ENCODE peak calls at places on chromosomes 6 and 20, in nine cellular contexts. One of them, this sample, is unnamed.

GRCh38 chr20:57589123-57589727 is 28.3 kb downstream of the PCK1 start:
- DNase-seq in RWPE1: no peak
- DNase-seq in endothelial cell: no peak
- DNase-seq in stomach: no peak
- DNase-seq in omental fat pad: no peak
- DNase-seq in HFFc6: no peak
- DNase-seq in H9: no peak
- DNase-seq in CD4-positive, alpha-beta T cell: no peak
- DNase-seq in prostate gland: no peak
- DNase-seq in this sample: no peak

GRCh38 chr6:14294270-14294951 is 176.8 kb downstream of the CD83 start:
- DNase-seq in RWPE1: no peak
- DNase-seq in omental fat pad: no peak
- DNase-seq in prostate gland: no peak
- DNase-seq in endothelial cell: no peak
- DNase-seq in CD4-positive, alpha-beta T cell: no peak
- DNase-seq in H9: no peak
- DNase-seq in stomach: no peak
- DNase-seq in HFFc6: no peak
- DNase-seq in this sample: no peak

GRCh38 chr20:15491564-15491963 is 1081.7 kb downstream of the KIF16B start:
- DNase-seq in RWPE1: no peak
- DNase-seq in omental fat pad: no peak
- DNase-seq in stomach: peak
- DNase-seq in endothelial cell: peak
- DNase-seq in CD4-positive, alpha-beta T cell: no peak
- DNase-seq in H9: peak
- DNase-seq in HFFc6: no peak
- DNase-seq in prostate gland: no peak
- DNase-seq in this sample: peak

GRCh38 chr6:20943036-20943627 is 408.9 kb downstream of the CDKAL1 start:
- DNase-seq in CD4-positive, alpha-beta T cell: no peak
- DNase-seq in endothelial cell: no peak
- DNase-seq in HFFc6: no peak
- DNase-seq in RWPE1: no peak
- DNase-seq in prostate gland: no peak
- DNase-seq in stomach: no peak
- DNase-seq in H9: no peak
- DNase-seq in omental fat pad: no peak
- DNase-seq in this sample: no peak

GRCh38 chr6:75531174-75531573 is 37.6 kb upstream of the FILIP1 start:
- DNase-seq in endothelial cell: no peak
- DNase-seq in stomach: no peak
- DNase-seq in RWPE1: no peak
- DNase-seq in omental fat pad: no peak
- DNase-seq in CD4-positive, alpha-beta T cell: no peak
- DNase-seq in HFFc6: no peak
- DNase-seq in H9: no peak
- DNase-seq in prostate gland: no peak
- DNase-seq in this sample: no peak

GRCh38 chr20:62624325-62624690 is 18.0 kb upstream of the SLCO4A1 start:
- DNase-seq in omental fat pad: no peak
- DNase-seq in endothelial cell: no peak
- DNase-seq in stomach: peak
- DNase-seq in RWPE1: no peak
- DNase-seq in H9: no peak
- DNase-seq in HFFc6: no peak
- DNase-seq in prostate gland: no peak
- DNase-seq in CD4-positive, alpha-beta T cell: no peak
- DNase-seq in this sample: no peak

GRCh38 chr20:33370296-33370695 is 31.0 kb downstream of the CDK5RAP1 start:
- DNase-seq in RWPE1: no peak
- DNase-seq in omental fat pad: no peak
- DNase-seq in CD4-positive, alpha-beta T cell: peak
- DNase-seq in H9: no peak
- DNase-seq in HFFc6: no peak
- DNase-seq in prostate gland: no peak
- DNase-seq in stomach: peak
- DNase-seq in endothelial cell: no peak
- DNase-seq in this sample: peak

GRCh38 chr6:14354919-14355572 is 237.5 kb downstream of the CD83 start:
- DNase-seq in RWPE1: peak
- DNase-seq in endothelial cell: no peak
- DNase-seq in H9: no peak
- DNase-seq in stomach: peak
- DNase-seq in prostate gland: peak
- DNase-seq in HFFc6: peak
- DNase-seq in omental fat pad: no peak
- DNase-seq in CD4-positive, alpha-beta T cell: no peak
- DNase-seq in this sample: peak

GRCh38 chr6:99821164-99821563 is 172.9 kb downstream of the MCHR2 start:
- DNase-seq in H9: no peak
- DNase-seq in omental fat pad: no peak
- DNase-seq in RWPE1: no peak
- DNase-seq in endothelial cell: no peak
- DNase-seq in prostate gland: no peak
- DNase-seq in stomach: no peak
- DNase-seq in HFFc6: no peak
- DNase-seq in CD4-positive, alpha-beta T cell: no peak
- DNase-seq in this sample: peak

GRCh38 chr6:99818161-99818560 is 175.9 kb downstream of the MCHR2 start:
- DNase-seq in stomach: no peak
- DNase-seq in omental fat pad: no peak
- DNase-seq in CD4-positive, alpha-beta T cell: no peak
- DNase-seq in H9: no peak
- DNase-seq in prostate gland: no peak
- DNase-seq in endothelial cell: no peak
- DNase-seq in RWPE1: no peak
- DNase-seq in HFFc6: no peak
- DNase-seq in this sample: no peak

GRCh38 chr6:99819853-99820252 is 174.2 kb downstream of the MCHR2 start:
- DNase-seq in omental fat pad: no peak
- DNase-seq in RWPE1: no peak
- DNase-seq in CD4-positive, alpha-beta T cell: no peak
- DNase-seq in endothelial cell: no peak
- DNase-seq in HFFc6: no peak
- DNase-seq in prostate gland: no peak
- DNase-seq in H9: no peak
- DNase-seq in stomach: no peak
- DNase-seq in this sample: no peak

DNA sequence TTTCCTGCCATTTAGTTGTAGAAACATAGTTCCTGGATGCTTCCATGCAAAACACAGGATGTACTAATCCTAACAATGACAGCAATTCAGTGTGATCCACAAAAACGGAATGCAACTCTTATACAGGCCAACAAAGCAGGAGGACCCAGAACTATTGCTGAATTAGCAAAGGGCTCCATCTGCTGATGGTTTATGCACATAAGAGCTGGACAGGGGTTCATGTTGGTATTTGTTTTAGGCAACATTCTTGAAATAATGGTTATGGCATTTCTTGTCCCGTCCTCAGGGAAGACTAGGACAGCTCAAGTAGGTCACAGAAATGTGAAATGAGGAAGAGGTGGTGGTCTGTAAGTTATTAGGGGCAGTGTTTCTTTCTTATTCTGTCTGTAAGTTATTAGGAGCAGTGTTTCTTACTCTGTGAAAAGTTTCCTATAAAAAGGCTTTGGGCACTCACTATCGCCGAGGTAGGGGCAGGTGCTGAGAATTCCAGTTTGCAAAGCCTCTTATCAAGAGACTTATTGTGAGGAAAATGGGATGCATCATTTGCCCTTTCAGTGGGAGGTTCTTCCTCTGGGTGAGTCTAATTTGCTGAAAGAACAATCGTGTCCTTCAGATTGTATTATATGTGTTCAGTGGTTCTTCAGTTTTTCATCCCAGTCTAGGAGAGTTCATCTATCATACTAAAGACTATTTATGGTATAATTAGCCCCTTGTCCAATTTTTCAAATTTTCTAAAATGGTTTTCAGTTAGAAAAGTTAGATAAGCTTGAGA is 171.1 kb downstream of the MCHR2 start:
- DNase-seq in prostate gland: peak
- DNase-seq in HFFc6: peak
- DNase-seq in CD4-positive, alpha-beta T cell: no peak
- DNase-seq in stomach: no peak
- DNase-seq in omental fat pad: no peak
- DNase-seq in RWPE1: peak
- DNase-seq in H9: no peak
- DNase-seq in endothelial cell: peak
- DNase-seq in this sample: peak
- TF ChIP-seq CTCF in prostate gland: peak
- TF ChIP-seq CTCF in HFFc6: peak
- TF ChIP-seq CTCF in CD4-positive, alpha-beta T cell: no peak
- TF ChIP-seq CTCF in stomach: no peak
- TF ChIP-seq CTCF in omental fat pad: no peak
- TF ChIP-seq CTCF in RWPE1: peak
- TF ChIP-seq CTCF in H9: peak
- TF ChIP-seq CTCF in endothelial cell: no peak
- TF ChIP-seq CTCF in this sample: peak

DNA sequence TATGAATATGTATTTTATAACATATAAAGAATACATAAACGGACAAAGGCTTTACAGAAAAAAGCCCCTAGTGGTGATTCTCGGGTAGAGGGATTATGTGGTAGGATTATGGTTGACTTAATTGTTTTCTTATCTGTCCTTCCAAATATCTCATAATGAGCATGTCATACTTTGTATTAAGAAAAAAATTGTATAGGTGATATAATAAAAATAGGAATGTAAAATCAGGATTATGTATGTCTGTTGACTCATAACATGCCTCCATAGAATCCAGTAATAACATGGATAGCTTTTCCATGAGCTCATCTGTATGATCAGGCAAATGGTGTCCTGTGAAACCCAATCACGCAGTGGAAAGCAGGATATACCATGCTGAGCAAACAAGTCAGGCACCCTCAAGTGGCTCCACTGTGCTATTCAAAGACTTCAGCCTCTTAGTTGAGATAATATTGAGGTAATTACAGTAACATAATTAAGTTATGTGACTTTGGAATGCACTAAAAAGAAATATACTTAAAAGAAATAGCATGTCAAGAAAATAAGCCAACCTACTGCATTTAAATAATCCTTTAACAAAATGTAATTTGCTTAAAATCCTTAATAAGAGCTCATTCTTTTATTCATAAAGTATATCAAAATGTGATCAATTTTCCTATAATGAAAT is 39.6 kb upstream of the PRELID3B start:
- DNase-seq in HFFc6: peak
- DNase-seq in endothelial cell: no peak
- DNase-seq in prostate gland: no peak
- DNase-seq in omental fat pad: no peak
- DNase-seq in stomach: no peak
- DNase-seq in CD4-positive, alpha-beta T cell: no peak
- DNase-seq in RWPE1: peak
- DNase-seq in H9: no peak
- DNase-seq in this sample: peak
- TF ChIP-seq CTCF in HFFc6: peak
- TF ChIP-seq CTCF in endothelial cell: peak
- TF ChIP-seq CTCF in prostate gland: no peak
- TF ChIP-seq CTCF in omental fat pad: no peak
- TF ChIP-seq CTCF in stomach: no peak
- TF ChIP-seq CTCF in CD4-positive, alpha-beta T cell: peak
- TF ChIP-seq CTCF in RWPE1: peak
- TF ChIP-seq CTCF in H9: peak
- TF ChIP-seq CTCF in this sample: no peak

DNA sequence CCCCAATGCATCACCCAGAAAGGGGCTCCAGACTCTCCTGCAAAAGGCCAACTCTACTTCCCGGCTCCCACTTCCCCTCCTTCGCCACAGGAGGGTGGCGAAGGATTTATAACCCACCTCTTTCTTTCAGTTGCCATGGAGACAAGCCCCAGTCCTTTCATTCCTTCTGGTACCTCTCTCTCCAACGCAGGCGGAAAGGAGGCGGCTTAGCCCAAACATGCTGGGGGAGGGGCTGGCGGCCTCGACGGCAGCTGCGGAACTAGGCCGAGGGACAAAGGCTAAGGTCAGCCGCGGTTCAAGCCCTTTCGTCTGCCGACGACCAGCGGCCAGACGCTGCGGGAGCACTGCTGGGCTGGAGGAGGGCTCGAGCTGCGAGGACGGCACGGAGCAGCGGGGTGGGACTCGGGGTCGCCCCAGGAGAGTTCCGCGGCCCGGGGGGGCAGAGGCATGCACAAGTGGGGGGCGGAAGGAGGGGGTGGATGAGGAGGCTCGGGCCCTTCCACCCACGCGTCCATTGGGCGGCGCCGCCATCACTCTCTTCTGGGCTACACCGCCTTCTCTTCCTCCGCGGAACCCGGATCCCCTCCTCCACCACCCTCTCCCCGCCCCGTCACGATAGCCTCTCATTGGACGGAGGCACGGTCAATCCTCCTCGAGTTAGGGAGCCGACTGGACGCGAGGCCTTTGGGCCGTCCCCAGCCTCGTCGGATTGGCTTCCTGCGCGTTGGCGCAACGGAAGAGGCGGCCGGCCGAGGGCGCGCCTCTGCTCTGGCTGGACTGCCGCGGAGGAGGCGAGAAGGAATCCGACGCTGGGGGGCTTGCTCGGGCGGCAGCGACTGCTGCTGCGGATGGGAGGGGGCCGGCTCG is at the start of gene PANK2:
- DNase-seq in omental fat pad: peak
- DNase-seq in HFFc6: peak
- DNase-seq in H9: peak
- DNase-seq in endothelial cell: peak
- DNase-seq in CD4-positive, alpha-beta T cell: peak
- DNase-seq in stomach: peak
- DNase-seq in prostate gland: peak
- DNase-seq in RWPE1: peak
- DNase-seq in this sample: peak
- TF ChIP-seq CTCF in omental fat pad: peak
- TF ChIP-seq CTCF in HFFc6: peak
- TF ChIP-seq CTCF in H9: peak
- TF ChIP-seq CTCF in endothelial cell: peak
- TF ChIP-seq CTCF in CD4-positive, alpha-beta T cell: no peak
- TF ChIP-seq CTCF in stomach: no peak
- TF ChIP-seq CTCF in prostate gland: peak
- TF ChIP-seq CTCF in RWPE1: peak
- TF ChIP-seq CTCF in this sample: peak

GRCh38 chr6:113486172-113486571 is 371.0 kb upstream of the MARCKS start:
- DNase-seq in omental fat pad: no peak
- DNase-seq in prostate gland: no peak
- DNase-seq in endothelial cell: no peak
- DNase-seq in HFFc6: no peak
- DNase-seq in RWPE1: no peak
- DNase-seq in H9: no peak
- DNase-seq in CD4-positive, alpha-beta T cell: no peak
- DNase-seq in stomach: no peak
- DNase-seq in this sample: peak

GRCh38 chr6:113488061-113488460 is 369.1 kb upstream of the MARCKS start:
- DNase-seq in omental fat pad: no peak
- DNase-seq in HFFc6: peak
- DNase-seq in CD4-positive, alpha-beta T cell: no peak
- DNase-seq in prostate gland: no peak
- DNase-seq in H9: no peak
- DNase-seq in RWPE1: no peak
- DNase-seq in endothelial cell: no peak
- DNase-seq in stomach: no peak
- DNase-seq in this sample: peak

GRCh38 chr6:113489946-113490345 is 367.2 kb upstream of the MARCKS start:
- DNase-seq in HFFc6: no peak
- DNase-seq in H9: no peak
- DNase-seq in CD4-positive, alpha-beta T cell: no peak
- DNase-seq in omental fat pad: no peak
- DNase-seq in RWPE1: no peak
- DNase-seq in endothelial cell: no peak
- DNase-seq in stomach: no peak
- DNase-seq in prostate gland: no peak
- DNase-seq in this sample: no peak

GRCh38 chr6:113490356-113490755 is 366.8 kb upstream of the MARCKS start:
- DNase-seq in H9: no peak
- DNase-seq in endothelial cell: no peak
- DNase-seq in omental fat pad: no peak
- DNase-seq in prostate gland: peak
- DNase-seq in stomach: no peak
- DNase-seq in RWPE1: no peak
- DNase-seq in CD4-positive, alpha-beta T cell: no peak
- DNase-seq in HFFc6: no peak
- DNase-seq in this sample: peak

GRCh38 chr6:113488812-113489685 is 368.1 kb upstream of the MARCKS start:
- DNase-seq in RWPE1: no peak
- DNase-seq in CD4-positive, alpha-beta T cell: no peak
- DNase-seq in endothelial cell: no peak
- DNase-seq in prostate gland: no peak
- DNase-seq in omental fat pad: no peak
- DNase-seq in stomach: no peak
- DNase-seq in H9: no peak
- DNase-seq in HFFc6: no peak
- DNase-seq in this sample: no peak
- TF ChIP-seq CTCF in RWPE1: no peak
- TF ChIP-seq CTCF in CD4-positive, alpha-beta T cell: no peak
- TF ChIP-seq CTCF in endothelial cell: no peak
- TF ChIP-seq CTCF in prostate gland: no peak
- TF ChIP-seq CTCF in omental fat pad: no peak
- TF ChIP-seq CTCF in stomach: no peak
- TF ChIP-seq CTCF in H9: peak
- TF ChIP-seq CTCF in HFFc6: peak
- TF ChIP-seq CTCF in this sample: peak